ENCODE peak calls at places on chromosomes 12 and 14, in four cellular contexts. T, G, E and B are unnamed samples.

GRCh38 chr14:87199371-87199770 is 793.6 kb downstream of the GALC start:
- DNase-seq in T (no peak), G (no peak), E (no peak), B (no peak)

GRCh38 chr14:96264850-96265249 is 8.8 kb downstream of the BDKRB1 start:
- DNase-seq in T (no peak), G (no peak), E (no peak), B (no peak)

GRCh38 chr12:102548543-102548942 is 68.2 kb upstream of the IGF1 start:
- DNase-seq in T (no peak), G (no peak), E (no peak), B (no peak)

GRCh38 chr12:124518051-124518932 is 49.1 kb downstream of the NCOR2 start:
- DNase-seq in T (no peak), G (no peak), E (no peak), B (no peak)

GRCh38 chr14:96052541-96053105 is 13.5 kb downstream of the C14orf132 start:
- DNase-seq in T (no peak), G (no peak), E (no peak), B (no peak)

GRCh38 chr12:65825573-65826512 is 1.6 kb downstream of the HMGA2 start:
- DNase-seq in T (no peak), G (no peak), E (no peak), B (peak; percentile 33)

GRCh38 chr12:44628180-44628579 is 247.9 kb downstream of the NELL2 start:
- DNase-seq in T (no peak), G (no peak), E (no peak), B (no peak)

GRCh38 chr14:24232645-24233537 is at the start of gene GMPR2:
- DNase-seq in T (no peak), G (peak; percentile 41), E (no peak), B (no peak)

GRCh38 chr12:100643246-100643645 is 69.8 kb downstream of the GAS2L3 start:
- DNase-seq in T (no peak), G (no peak), E (no peak), B (no peak)

GRCh38 chr12:54166543-54167499 is 22.0 kb downstream of the SMUG1 start:
- DNase-seq in T (no peak), G (no peak), E (no peak), B (no peak)

GRCh38 chr12:12563529-12563928 is 866 bp upstream of the DUSP16 start:
- DNase-seq in T (no peak), G (no peak), E (no peak), B (no peak)

GRCh38 chr12:46361667-46362034 is 10.9 kb downstream of the SLC38A2 start:
- DNase-seq in T (no peak), G (no peak), E (no peak), B (no peak)
- TF ChIP-seq POLR2AphosphoS5 in T (no peak), G (no peak), E (no peak), B (no peak)

GRCh38 chr12:59927041-59927440 is 331.2 kb downstream of the SLC16A7 start:
- DNase-seq in T (no peak), G (no peak), E (no peak), B (no peak)

GRCh38 chr12:59928416-59928815 is 332.6 kb downstream of the SLC16A7 start:
- DNase-seq in T (no peak), G (no peak), E (no peak), B (no peak)

GRCh38 chr12:59934486-59934885 is 338.7 kb downstream of the SLC16A7 start:
- DNase-seq in T (no peak), G (no peak), E (no peak), B (no peak)

DNA sequence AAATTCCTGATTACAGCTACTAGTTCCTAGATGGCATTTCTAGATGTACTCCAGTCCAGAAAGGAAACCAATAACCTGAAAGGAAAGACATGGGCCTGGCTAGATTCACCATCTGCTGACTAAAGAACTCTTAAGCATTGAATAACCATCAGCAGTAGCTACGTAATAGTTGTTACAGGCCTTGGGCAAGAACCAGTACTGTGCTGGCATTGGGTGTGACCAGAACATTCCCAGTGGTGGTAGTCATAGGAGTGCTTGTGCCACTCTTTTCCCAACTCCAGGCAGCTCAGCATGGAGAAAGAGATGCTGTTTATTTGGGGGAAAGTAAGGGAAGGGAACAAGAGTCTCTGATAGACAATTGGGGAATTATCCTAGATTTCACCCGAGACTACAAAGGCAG is 333.3 kb downstream of the SLC16A7 start:
- DNase-seq in T (no peak), G (no peak), E (no peak), B (no peak)
- TF ChIP-seq SPI1 in T (no peak), G (no peak), E (no peak), B (no peak)

GRCh38 chr12:120583478-120584030 is 2.4 kb upstream of the POP5 start:
- DNase-seq in T (peak; percentile 56), G (peak; percentile 78), E (no peak), B (peak; percentile 50)

GRCh38 chr12:120586860-120587259 is 5.7 kb upstream of the POP5 start:
- DNase-seq in T (no peak), G (no peak), E (no peak), B (no peak)

GRCh38 chr12:120581998-120582397 is 796 bp upstream of the POP5 start:
- DNase-seq in T (no peak), G (no peak), E (no peak), B (no peak)

GRCh38 chr12:120586216-120586615 is 5.0 kb upstream of the POP5 start:
- DNase-seq in T (no peak), G (no peak), E (no peak), B (no peak)

DNA sequence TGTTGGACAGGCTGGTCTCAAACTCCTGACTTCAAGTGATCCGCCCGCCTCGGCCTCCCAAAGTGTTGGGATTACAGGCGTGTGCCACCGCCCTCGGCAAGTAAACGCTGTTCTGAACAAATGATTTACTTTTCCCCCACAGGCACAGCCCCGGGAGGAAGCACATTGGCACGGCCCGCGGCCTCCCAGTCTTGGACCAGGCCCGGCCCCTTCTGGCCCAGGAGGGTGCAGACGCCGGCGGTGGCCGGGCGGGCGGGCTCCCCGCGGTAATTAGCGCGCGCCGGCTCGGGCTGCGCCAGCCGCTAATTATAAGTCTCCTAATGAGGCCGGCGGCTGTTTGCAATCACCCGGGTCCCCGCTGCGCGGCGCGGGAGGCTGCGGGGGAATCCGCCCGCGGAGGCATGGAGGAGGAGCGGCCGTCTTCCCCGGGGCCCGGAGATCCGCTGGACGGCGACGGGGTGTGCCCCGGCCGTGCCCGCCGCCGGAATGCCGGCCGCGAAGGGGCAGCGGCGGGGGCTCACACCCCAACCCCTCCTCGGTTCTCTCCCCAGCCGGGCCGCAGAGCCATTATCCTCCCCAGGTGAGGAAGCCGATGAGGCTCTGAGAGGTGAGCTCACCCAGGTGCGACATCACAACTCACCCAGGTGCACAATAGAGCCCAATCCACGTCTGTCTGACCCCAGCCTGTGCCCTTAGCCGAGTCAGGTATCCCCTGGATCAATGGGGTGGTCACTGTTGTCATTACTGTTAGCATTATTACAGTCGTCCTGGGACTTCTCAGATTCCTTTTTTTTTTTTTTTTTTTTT is 3.3 kb upstream of the POP5 start:
- DNase-seq in T (no peak), G (peak; percentile 72), E (no peak), B (peak; percentile 52)
- TF ChIP-seq POLR2AphosphoS5 in T (no peak), G (no peak), E (no peak), B (no peak)

GRCh38 chr12:107127482-107128185 is 34.3 kb upstream of the CRY1 start:
- DNase-seq in T (no peak), G (no peak), E (no peak), B (no peak)
- TF ChIP-seq SPI1 in T (no peak), G (no peak), E (no peak), B (no peak)

GRCh38 chr12:121423253-121423652 is 23.3 kb downstream of the RNF34 start:
- DNase-seq in T (no peak), G (no peak), E (no peak), B (no peak)
- TF ChIP-seq POLR2AphosphoS5 in T (no peak), G (no peak), E (no peak), B (peak; percentile 68)

GRCh38 chr12:50718760-50719159 is 45.1 kb upstream of the ATF1 start:
- DNase-seq in T (no peak), G (no peak), E (no peak), B (no peak)
- TF ChIP-seq SPI1 in T (no peak), G (no peak), E (no peak), B (no peak)

DNA sequence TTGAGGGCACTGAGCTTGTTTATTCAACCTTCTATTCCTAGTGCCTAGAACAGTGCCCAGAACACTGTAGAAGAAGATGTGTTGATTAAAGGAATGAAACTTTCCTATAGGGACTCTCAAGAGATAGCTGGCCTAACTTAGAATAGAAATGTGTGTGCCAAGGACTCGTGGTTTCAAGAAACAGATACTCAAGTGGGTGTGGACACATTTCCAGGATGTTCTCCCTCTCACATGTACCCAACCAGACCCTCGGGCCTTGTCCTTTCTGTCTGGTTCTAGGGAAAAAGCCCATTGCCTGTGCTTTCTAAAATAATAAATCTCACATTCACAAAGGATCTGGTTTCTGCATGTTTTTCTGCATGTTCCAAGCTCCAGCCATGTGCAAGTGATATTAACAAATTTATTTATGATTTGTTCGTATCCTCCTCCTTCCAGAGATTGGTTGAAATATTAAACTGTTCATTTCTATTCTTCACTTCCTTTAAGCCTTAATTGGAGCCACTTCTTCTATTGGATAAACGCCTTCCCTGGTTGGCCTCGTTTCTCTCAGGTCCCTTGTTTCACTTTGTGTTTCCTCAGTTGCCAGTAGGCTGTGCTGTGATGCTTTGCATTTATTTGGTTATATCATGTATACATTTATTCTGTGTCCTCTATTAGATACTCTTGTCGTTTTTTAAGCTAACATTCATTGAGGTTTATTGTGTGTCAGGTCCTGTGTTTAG is 89.8 kb downstream of the CRADD start:
- DNase-seq in T (no peak), G (no peak), E (no peak), B (peak; percentile 8)
- TF ChIP-seq POLR2AphosphoS5 in T (no peak), G (no peak), E (no peak), B (no peak)